ENCODE peak calls at places on chromosome 14, in seven cellular contexts. J, O, C, M, X, P and Z are unnamed samples.

GRCh38 chr14:102799684-102800562 is 22.7 kb downstream of the TRAF3 start:
- DNase-seq in J (no peak), O (peak), C (no peak), M (peak), X (no peak), P (peak), Z (no peak)

GRCh38 chr14:105059035-105059916 is 6.0 kb downstream of the GPR132 start:
- DNase-seq in J (peak), O (no peak), C (no peak), M (no peak), X (no peak), P (no peak), Z (no peak)

GRCh38 chr14:103422981-103423600 is 37.9 kb downstream of the MARK3 start:
- DNase-seq in J (no peak), O (peak), C (no peak), M (peak), X (no peak), P (peak), Z (no peak)

GRCh38 chr14:91177073-91177796 is 63.4 kb downstream of the DGLUCY start:
- DNase-seq in J (peak), O (peak), C (peak), M (peak), X (peak), P (peak), Z (peak)

GRCh38 chr14:68020493-68020892 is 200.9 kb downstream of the RAD51B start:
- DNase-seq in J (no peak), O (no peak), C (no peak), M (no peak), X (no peak), P (no peak), Z (no peak)

GRCh38 chr14:95494456-95494855 is 22.0 kb downstream of the SYNE3 start:
- DNase-seq in J (no peak), O (no peak), C (no peak), M (no peak), X (no peak), P (no peak), Z (no peak)

GRCh38 chr14:31414190-31414833 is 6.0 kb downstream of the HEATR5A start:
- DNase-seq in J (no peak), O (no peak), C (no peak), M (no peak), X (no peak), P (peak), Z (no peak)

GRCh38 chr14:52315355-52315718 is 1.2 kb downstream of the PTGER2 start:
- DNase-seq in J (peak), O (no peak), C (no peak), M (no peak), X (no peak), P (peak), Z (no peak)

GRCh38 chr14:103444837-103445524 is 59.8 kb downstream of the MARK3 start:
- DNase-seq in J (no peak), O (peak), C (no peak), M (no peak), X (no peak), P (peak), Z (no peak)

GRCh38 chr14:36880276-36880675 is 218.6 kb downstream of the PAX9 start:
- DNase-seq in J (no peak), O (no peak), C (no peak), M (no peak), X (no peak), P (no peak), Z (no peak)

GRCh38 chr14:103549361-103550311 is 12.8 kb downstream of the BAG5 start:
- DNase-seq in J (peak), O (no peak), C (no peak), M (no peak), X (peak), P (no peak), Z (no peak)

GRCh38 chr14:54778618-54779017 is 124.0 kb downstream of the GCH1 start:
- DNase-seq in J (no peak), O (no peak), C (no peak), M (no peak), X (no peak), P (no peak), Z (no peak)

GRCh38 chr14:77682158-77682553 is 25.7 kb downstream of the ALKBH1 start:
- DNase-seq in J (no peak), O (peak), C (no peak), M (peak), X (no peak), P (peak), Z (no peak)

GRCh38 chr14:45838597-45838996 is 585.6 kb upstream of the MIS18BP1 start:
- DNase-seq in J (no peak), O (peak), C (no peak), M (peak), X (no peak), P (no peak), Z (no peak)

GRCh38 chr14:96304956-96305355 is 48.9 kb downstream of the BDKRB1 start:
- DNase-seq in J (no peak), O (no peak), C (no peak), M (peak), X (no peak), P (no peak), Z (no peak)